ENCODE peak calls at places on chromosomes 3 and 15, in ten cellular contexts. X is tibial artery, U is GM23248, Z is pancreas, A is cardiac muscle cell, T is OCI-LY7, E is PC-9, F is SK-N-SH, H is heart left ventricle, C is Peyer's patch. S is an unnamed sample. For H3K4me1 and H3K36me3, the result is how much of the 10 kb centered on the place peaks cover.

GRCh38 chr15:68823561-68823960 is 2.9 kb upstream of the ANP32A start:
- DNase-seq in X (no peak), U (no peak), Z (no peak), A (no peak), T (no peak), E (no peak), F (no peak), H (no peak), C (no peak), S (no peak)

GRCh38 chr3:112604536-112604935 is 36.4 kb downstream of the CCDC80 start:
- DNase-seq in X (no peak), U (peak), Z (no peak), A (peak), T (no peak), E (peak), F (peak), H (no peak), C (no peak), S (no peak)

GRCh38 chr3:127413871-127414270 is 126.0 kb upstream of the PRR20G start:
- DNase-seq in X (no peak), U (no peak), Z (no peak), A (no peak), T (no peak), E (no peak), F (no peak), H (no peak), C (no peak), S (no peak)

GRCh38 chr15:28094732-28095521 is 4.2 kb downstream of the OCA2 start:
- DNase-seq in X (peak), U (peak), Z (peak), A (no peak), T (no peak), E (no peak), F (peak), H (no peak), C (peak), S (peak)

GRCh38 chr3:190983875-190984274 is 121.4 kb upstream of the GMNC start:
- DNase-seq in X (no peak), U (no peak), Z (no peak), A (no peak), T (peak), E (no peak), F (no peak), H (no peak), C (no peak), S (no peak)

GRCh38 chr15:57505949-57506391 is 85.7 kb upstream of the MYZAP start:
- DNase-seq in X (peak), U (peak), Z (peak), A (peak), T (no peak), E (peak), F (no peak), H (peak), C (peak), S (peak)

GRCh38 chr3:98108162-98108561 is 21.2 kb downstream of the OR5AC2 start:
- DNase-seq in X (no peak), U (no peak), Z (no peak), A (no peak), T (no peak), E (no peak), F (no peak), H (no peak), C (no peak), S (no peak)

GRCh38 chr3:113769551-113769950 is 22.7 kb downstream of the ATP6V1A start:
- DNase-seq in X (no peak), U (peak), Z (no peak), A (peak), T (no peak), E (peak), F (peak), H (no peak), C (no peak), S (peak)

GRCh38 chr3:99859855-99860254 is 42.2 kb downstream of the CMSS1 start:
- DNase-seq in X (no peak), U (peak), Z (no peak), A (peak), T (no peak), E (peak), F (peak), H (no peak), C (no peak), S (no peak)

GRCh38 chr15:99651023-99651807 is 82.0 kb downstream of the LYSMD4 start:
- DNase-seq in X (no peak), U (peak), Z (no peak), A (peak), T (no peak), E (no peak), F (no peak), H (no peak), C (no peak), S (no peak)

GRCh38 chr3:33722186-33722585 is 4.1 kb upstream of the CLASP2 start:
- DNase-seq in X (no peak), U (peak), Z (no peak), A (peak), T (no peak), E (no peak), F (no peak), H (no peak), C (no peak), S (no peak)

GRCh38 chr3:82520846-82521245 is 759.4 kb upstream of the GBE1 start:
- DNase-seq in X (no peak), U (no peak), Z (no peak), A (no peak), T (no peak), E (no peak), F (no peak), H (no peak), C (no peak), S (no peak)

GRCh38 chr15:33215941-33216872 is 21.7 kb upstream of the FMN1 start:
- DNase-seq in X (no peak), U (peak), Z (no peak), A (peak), T (peak), E (peak), F (no peak), H (no peak), C (no peak), S (peak)

GRCh38 chr15:96585634-96586386 is 255.3 kb downstream of the NR2F2 start:
- DNase-seq in X (no peak), U (peak), Z (no peak), A (peak), T (no peak), E (no peak), F (peak), H (no peak), C (no peak), S (no peak)

GRCh38 chr3:17946619-17947018 is 204.2 kb upstream of the TBC1D5 start:
- DNase-seq in X (no peak), U (no peak), Z (no peak), A (no peak), T (no peak), E (no peak), F (no peak), H (no peak), C (no peak), S (no peak)

GRCh38 chr15:90174140-90174891 is 26.8 kb upstream of the SEMA4B start:
- DNase-seq in X (peak), U (peak), Z (peak), A (peak), T (no peak), E (no peak), F (peak), H (peak), C (peak), S (no peak)

DNA sequence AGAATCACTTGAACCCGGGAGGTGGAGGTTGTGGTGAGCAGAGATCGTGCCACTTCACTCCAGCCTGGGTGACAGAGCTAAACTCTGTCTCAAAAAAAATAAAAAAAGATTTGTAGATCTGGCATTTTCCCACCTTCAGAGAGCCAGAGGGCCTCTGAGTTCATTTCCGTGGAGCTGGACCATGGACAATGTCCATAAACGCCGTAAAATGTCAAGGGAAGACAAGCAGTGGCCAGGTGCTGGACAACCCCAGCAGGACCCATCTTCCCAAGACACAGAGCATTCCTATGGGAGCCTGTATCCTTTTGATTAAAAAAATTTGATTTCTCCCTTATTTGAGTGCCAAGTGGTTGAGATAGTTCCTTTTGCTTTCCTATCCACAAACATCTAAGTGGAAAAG is 67.4 kb upstream of the NR2E3 start:
- DNase-seq in X (no peak), U (no peak), Z (no peak), A (no peak), T (no peak), E (no peak), F (no peak), H (no peak), C (no peak), S (no peak)
- H3K4me1 ChIP-seq in X (under half), U (under half), Z (under half), A (under half), T (under half), E (under half), F (under half), H (under half), C (under half), S (under half)

DNA sequence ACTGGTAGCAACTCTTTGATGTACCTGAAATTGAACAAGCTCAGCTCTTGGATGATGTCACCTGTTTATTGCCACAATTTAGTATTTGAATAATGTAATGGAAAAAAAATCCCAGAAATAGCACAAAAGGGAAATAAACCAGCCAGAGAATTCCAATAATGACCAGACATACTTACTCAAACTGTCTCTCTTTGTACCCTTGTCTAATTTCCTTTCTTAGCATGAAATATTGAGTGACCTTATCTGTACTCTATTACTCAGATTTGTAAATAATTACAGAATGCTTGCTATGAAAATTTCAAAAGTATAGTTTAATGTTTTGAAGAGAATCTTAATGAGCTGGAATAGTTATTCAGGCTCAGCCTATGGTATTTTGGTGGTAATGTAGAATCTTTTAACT is 555.4 kb upstream of the SGO1 start:
- DNase-seq in X (no peak), U (no peak), Z (no peak), A (no peak), T (no peak), E (no peak), F (no peak), H (no peak), C (no peak), S (no peak)
- H3K36me3 ChIP-seq in X (under half), U (under half), Z (under half), A (under half), T (under half), E (under half), F (under half), H (under half), C (under half), S (under half)

GRCh38 chr3:156688849-156689452 is 14.6 kb downstream of the TIPARP start:
- DNase-seq in X (no peak), U (no peak), Z (no peak), A (no peak), T (no peak), E (no peak), F (no peak), H (no peak), C (no peak), S (peak)
- H3K4me1 ChIP-seq in X (under half), U (half or more), Z (half or more), A (half or more), T (under half), E (under half), F (under half), H (under half), C (under half), S (under half)

GRCh38 chr3:49333091-49333490 is 6.8 kb downstream of the USP4 start:
- DNase-seq in X (no peak), U (no peak), Z (no peak), A (peak), T (no peak), E (no peak), F (no peak), H (no peak), C (no peak), S (no peak)
- H3K36me3 ChIP-seq in X (half or more), U (under half), Z (under half), A (under half), T (half or more), E (under half), F (half or more), H (half or more), C (under half), S (under half)

GRCh38 chr15:52196891-52197290 is 5.7 kb upstream of the GNB5 start:
- DNase-seq in X (no peak), U (no peak), Z (no peak), A (no peak), T (no peak), E (no peak), F (no peak), H (no peak), C (no peak), S (no peak)
- H3K4me1 ChIP-seq in X (under half), U (under half), Z (under half), A (under half), T (under half), E (under half), F (under half), H (under half), C (under half), S (under half)

DNA sequence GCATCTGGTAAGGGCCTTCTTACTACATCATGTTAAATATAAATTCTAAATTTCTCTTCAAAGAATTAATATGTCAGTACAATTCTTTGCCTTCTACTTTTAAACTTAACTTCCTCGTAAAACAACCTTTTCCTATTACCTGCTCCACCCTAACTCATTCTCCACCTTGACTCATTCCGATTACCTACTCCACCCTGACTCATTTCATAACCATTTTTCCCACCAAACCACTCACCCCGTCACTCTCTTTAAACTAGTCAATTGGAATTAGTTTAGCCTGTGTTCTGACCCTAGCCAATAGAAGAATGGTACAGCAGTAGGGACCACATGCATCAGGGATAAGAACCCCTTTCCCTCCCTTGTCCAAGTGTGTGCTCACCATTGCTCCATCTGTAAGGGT is 65.6 kb downstream of the PLSCR2 start:
- DNase-seq in X (no peak), U (no peak), Z (no peak), A (no peak), T (no peak), E (no peak), F (no peak), H (no peak), C (no peak), S (no peak)
- H3K36me3 ChIP-seq in X (under half), U (under half), Z (under half), A (under half), T (under half), E (under half), F (under half), H (under half), C (under half), S (under half)

GRCh38 chr3:126401611-126402160 is 7.0 kb downstream of the CFAP100 start:
- DNase-seq in X (peak), U (no peak), Z (no peak), A (no peak), T (no peak), E (no peak), F (no peak), H (no peak), C (no peak), S (no peak)

GRCh38 chr3:126398423-126399347 is 4.0 kb downstream of the CFAP100 start:
- DNase-seq in X (peak), U (no peak), Z (peak), A (no peak), T (no peak), E (no peak), F (no peak), H (no peak), C (no peak), S (no peak)

GRCh38 chr3:126397610-126398422 is 3.1 kb downstream of the CFAP100 start:
- DNase-seq in X (peak), U (no peak), Z (peak), A (no peak), T (no peak), E (no peak), F (no peak), H (no peak), C (peak), S (no peak)

GRCh38 chr3:126399756-126400155 is 5.0 kb downstream of the CFAP100 start:
- DNase-seq in X (peak), U (no peak), Z (no peak), A (no peak), T (no peak), E (no peak), F (no peak), H (no peak), C (no peak), S (no peak)

GRCh38 chr3:126399348-126399730 is 4.6 kb downstream of the CFAP100 start:
- DNase-seq in X (no peak), U (no peak), Z (no peak), A (no peak), T (peak), E (peak), F (no peak), H (no peak), C (no peak), S (no peak)
- H3K4me1 ChIP-seq in X (under half), U (under half), Z (under half), A (under half), T (under half), E (under half), F (under half), H (under half), C (under half), S (under half)

GRCh38 chr15:47503884-47504283 is 213.4 kb upstream of the SEMA6D start:
- DNase-seq in X (no peak), U (no peak), Z (no peak), A (no peak), T (no peak), E (no peak), F (no peak), H (no peak), C (no peak), S (no peak)
- H3K36me3 ChIP-seq in X (under half), U (under half), Z (under half), A (under half), T (under half), E (under half), F (under half), H (under half), C (under half), S (under half)

S was measured in small intestine.